ENCODE peak calls at places on chromosomes 6 and 20, in eight cellular contexts. I is BJ; D is stimulated activated CD4-positive, alpha-beta T cell treated with anti-CD3 and anti-CD28 coated beads, Interleukin-15, amount 100 ng/mL, for 24 hours; T is skeletal muscle cell; P is astrocyte of the spinal cord; E is GM23248; Q is amniotic stem cell; L is effector CD4-positive, alpha-beta T cell. X is an unnamed sample.
A peak's percentile ranks its signal among the peaks of the same experiment; 100 is the strongest.

GRCh38 chr6:109979033-109979921 is 1.2 kb downstream of the GPR6 start:
- DNase-seq in I (no peak), P (no peak), E (no peak), Q (no peak), D (no peak), L (no peak), T (no peak), X (no peak)

GRCh38 chr20:51934301-51935002 is 132.1 kb upstream of the SALL4 start:
- DNase-seq in L (no peak), T (no peak), Q (no peak), D (no peak), P (no peak), I (no peak), E (peak; percentile 6), X (no peak)

GRCh38 chr6:7615611-7616383 is 25.8 kb downstream of the SNRNP48 start:
- DNase-seq in D (peak; percentile 34), E (peak; percentile 75), Q (peak; percentile 21), I (no peak), T (no peak), L (peak; percentile 16), P (peak; percentile 65), X (peak; percentile 42)

GRCh38 chr6:169994734-169995133 is 243.3 kb downstream of the ERMARD start:
- DNase-seq in T (no peak), I (no peak), L (no peak), D (no peak), E (no peak), Q (no peak), P (no peak), X (no peak)

GRCh38 chr20:43755390-43755789 is 28.6 kb upstream of the GTSF1L start:
- DNase-seq in E (peak; percentile 88), T (peak; percentile 15), Q (no peak), L (no peak), P (peak; percentile 63), D (no peak), I (peak; percentile 30), X (no peak)

GRCh38 chr6:39314273-39314790 is at the start of gene KCNK17:
- DNase-seq in P (no peak), Q (no peak), E (no peak), D (no peak), I (no peak), L (no peak), T (no peak), X (no peak)

GRCh38 chr20:32507998-32508774 is 76.9 kb downstream of the NOL4L start:
- DNase-seq in T (no peak), L (no peak), E (no peak), D (no peak), P (no peak), I (no peak), Q (no peak), X (no peak)

GRCh38 chr6:99427988-99428387 is 2.9 kb upstream of the PNISR start:
- DNase-seq in Q (no peak), E (no peak), P (no peak), L (no peak), D (no peak), I (no peak), T (no peak), X (no peak)

GRCh38 chr20:49310695-49311094 is 32.8 kb upstream of the ZNFX1 start:
- DNase-seq in I (no peak), E (peak; percentile 43), Q (no peak), P (no peak), T (no peak), D (no peak), L (no peak), X (no peak)

X was measured in putamen.